ENCODE peak calls at places on chromosomes 1 and 21, in nine cellular contexts. L is lower leg skin, O is body of pancreas, G is Peyer's patch, T is heart left ventricle, X is right lobe of liver, E is suprapubic skin, S is ovary, F is transverse colon. Z is an unnamed sample.

GRCh38 chr1:20349971-20350370 is 59.3 kb downstream of the VWA5B1 start:
- DNase-seq in S (no peak), E (no peak), F (no peak), X (no peak), L (no peak), G (no peak), O (no peak), T (no peak), Z (no peak)

GRCh38 chr1:112533029-112533428 is 24.3 kb downstream of the WNT2B start:
- DNase-seq in F (no peak), T (no peak), O (no peak), S (no peak), G (no peak), L (no peak), E (no peak), X (no peak), Z (no peak)

GRCh38 chr1:26066857-26067256 is 573 bp downstream of the TRIM63 start:
- DNase-seq in T (peak; percentile 77), O (no peak), G (no peak), X (no peak), F (no peak), L (no peak), S (no peak), E (no peak), Z (no peak)

GRCh38 chr1:62362061-62362951 is 43.1 kb upstream of the KANK4 start:
- DNase-seq in X (no peak), F (no peak), E (no peak), T (no peak), G (no peak), S (no peak), O (peak; percentile 93), L (no peak), Z (no peak)

GRCh38 chr21:35206141-35207125 is 157.3 kb upstream of the RUNX1 start:
- DNase-seq in E (no peak), L (no peak), G (peak; percentile 53), T (no peak), F (peak; percentile 44), X (no peak), S (peak; percentile 38), O (no peak), Z (no peak)

GRCh38 chr1:32874860-32875793 is 4.4 kb upstream of the FNDC5 start:
- DNase-seq in T (no peak), X (no peak), S (no peak), L (no peak), E (no peak), G (no peak), F (no peak), O (no peak), Z (no peak)

GRCh38 chr1:79679916-79680315 is 673.4 kb upstream of the ADGRL4 start:
- DNase-seq in T (no peak), S (no peak), L (no peak), O (no peak), F (no peak), G (no peak), E (no peak), X (no peak), Z (no peak)

GRCh38 chr21:38123626-38124025 is 133.2 kb upstream of the KCNJ15 start:
- DNase-seq in E (no peak), G (no peak), O (peak; percentile 9), S (no peak), T (no peak), X (no peak), L (no peak), F (no peak), Z (no peak)

GRCh38 chr1:34656299-34656698 is 98.5 kb upstream of the GJB5 start:
- DNase-seq in T (no peak), G (no peak), S (no peak), X (no peak), L (no peak), E (no peak), O (no peak), F (no peak), Z (no peak)

GRCh38 chr1:156421062-156421938 is 52.3 kb downstream of the RHBG start:
- DNase-seq in S (peak; percentile 62), T (peak; percentile 85), X (peak; percentile 75), F (peak; percentile 78), G (peak; percentile 85), O (peak; percentile 87), L (peak; percentile 64), E (peak; percentile 83), Z (peak; percentile 91)

GRCh38 chr1:156422602-156423091 is 53.6 kb downstream of the RHBG start:
- DNase-seq in O (peak; percentile 49), T (no peak), L (no peak), G (no peak), E (no peak), S (no peak), X (no peak), F (no peak), Z (no peak)

GRCh38 chr1:156420209-156421061 is 51.4 kb downstream of the RHBG start:
- DNase-seq in L (no peak), O (no peak), T (no peak), F (no peak), G (no peak), X (no peak), E (no peak), S (no peak), Z (no peak)

GRCh38 chr1:156423422-156424352 is 54.7 kb downstream of the RHBG start:
- DNase-seq in X (no peak), F (no peak), S (no peak), L (no peak), T (no peak), G (no peak), E (no peak), O (no peak), Z (no peak)

GRCh38 chr1:156421939-156422601 is 53.1 kb downstream of the RHBG start:
- DNase-seq in L (no peak), S (no peak), F (no peak), E (no peak), T (no peak), X (no peak), O (no peak), G (no peak), Z (no peak)
- TF ChIP-seq POLR2A in L (no peak), S (no peak), F (no peak), E (no peak), T (no peak), X (no peak), O (no peak), G (no peak), Z (no peak)

GRCh38 chr1:10836726-10837125 is 40.3 kb upstream of the CASZ1 start:
- DNase-seq in L (no peak), S (no peak), E (no peak), X (no peak), O (no peak), T (no peak), G (no peak), F (no peak), Z (no peak)

GRCh38 chr1:10839188-10839770 is 42.8 kb upstream of the CASZ1 start:
- DNase-seq in F (no peak), E (no peak), T (no peak), O (no peak), X (no peak), L (no peak), G (no peak), S (no peak), Z (no peak)

GRCh38 chr1:10841059-10841458 is 44.6 kb upstream of the CASZ1 start:
- DNase-seq in X (no peak), F (no peak), L (no peak), G (no peak), S (no peak), O (no peak), T (no peak), E (no peak), Z (no peak)

GRCh38 chr1:10835423-10836421 is 39.3 kb upstream of the CASZ1 start:
- DNase-seq in X (no peak), G (peak; percentile 52), T (no peak), L (no peak), S (peak; percentile 47), F (peak; percentile 40), O (peak; percentile 73), E (no peak), Z (no peak)

GRCh38 chr1:10838541-10838940 is 42.1 kb upstream of the CASZ1 start:
- DNase-seq in L (no peak), O (no peak), F (no peak), X (no peak), S (no peak), T (no peak), G (no peak), E (no peak), Z (no peak)
- TF ChIP-seq POLR2A in L (no peak), O (no peak), F (no peak), X (no peak), S (no peak), T (no peak), G (no peak), E (no peak), Z (no peak)

GRCh38 chr1:226644541-226645176 is 94.4 kb downstream of the ITPKB start:
- DNase-seq in F (no peak), G (no peak), L (no peak), X (peak; percentile 46), S (no peak), O (no peak), T (peak; percentile 29), E (peak; percentile 39), Z (no peak)

GRCh38 chr1:226642421-226642820 is 93.9 kb downstream of the STUM start:
- DNase-seq in G (no peak), S (no peak), F (no peak), O (no peak), T (peak; percentile 35), X (peak; percentile 42), E (no peak), L (no peak), Z (no peak)

GRCh38 chr1:226643167-226643566 is 94.6 kb downstream of the STUM start:
- DNase-seq in X (peak; percentile 55), O (no peak), E (no peak), G (peak; percentile 70), T (peak; percentile 39), F (no peak), L (no peak), S (peak; percentile 53), Z (peak; percentile 85)

GRCh38 chr1:226645279-226645976 is 93.7 kb downstream of the ITPKB start:
- DNase-seq in S (no peak), X (peak; percentile 31), G (no peak), O (no peak), T (peak; percentile 27), L (no peak), E (no peak), F (no peak), Z (no peak)

GRCh38 chr1:226643701-226644540 is 95.2 kb downstream of the ITPKB start:
- DNase-seq in F (no peak), L (no peak), X (peak; percentile 49), S (no peak), E (peak; percentile 60), T (peak; percentile 46), O (no peak), G (peak; percentile 86), Z (peak; percentile 80)
- TF ChIP-seq POLR2A in F (no peak), L (no peak), X (no peak), S (no peak), E (no peak), T (no peak), O (no peak), G (no peak), Z (no peak)

DNA sequence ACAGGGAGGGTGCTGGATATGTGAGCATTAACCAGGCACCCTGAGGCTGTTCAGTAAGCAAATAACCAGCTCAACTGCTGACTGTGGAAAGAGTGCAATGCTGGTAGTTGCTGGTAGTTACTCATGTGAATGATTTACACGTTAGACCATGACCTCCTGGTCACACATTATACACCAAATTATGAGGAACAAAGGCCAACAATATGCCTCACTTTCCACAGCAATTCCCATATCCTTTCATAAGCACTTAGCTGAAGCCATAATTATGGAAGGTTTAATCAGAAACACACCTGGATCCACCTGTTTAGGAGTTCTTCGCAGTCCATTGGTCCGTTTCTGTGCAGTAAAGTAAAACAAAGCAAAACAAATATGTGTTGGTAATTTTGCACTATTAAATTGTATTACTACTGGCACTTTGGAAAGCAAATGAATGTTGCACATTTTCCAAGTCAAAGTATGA is 281.8 kb downstream of the VAV3 start:
- DNase-seq in O (peak; percentile 24), L (no peak), T (no peak), X (no peak), F (peak; percentile 63), S (no peak), E (no peak), G (peak; percentile 64), Z (no peak)
- TF ChIP-seq POLR2A in O (no peak), L (no peak), T (no peak), X (no peak), F (peak; percentile 49), S (no peak), E (no peak), G (peak; percentile 62), Z (no peak)